ENCODE peak calls at places on chromosomes 7 and 10, in four cellular contexts. X is posterior cingulate gyrus, F is hypothalamus, W is pulmonary artery endothelial cell. T is an unnamed sample.

GRCh38 chr10:8539056-8539455 is 484.6 kb downstream of the GATA3 start:
- DNase-seq in X (no peak), F (no peak), W (no peak), T (no peak)

GRCh38 chr10:47253651-47254375 is 46.2 kb upstream of the GDF10 start:
- DNase-seq in X (no peak), F (no peak), W (no peak), T (no peak)

GRCh38 chr10:110572862-110573261 is 5.4 kb downstream of the SMC3 start:
- DNase-seq in X (no peak), F (no peak), W (no peak), T (no peak)

GRCh38 chr7:920351-921070 is 34.0 kb downstream of the ADAP1 start:
- DNase-seq in X (peak), F (no peak), W (no peak), T (no peak)

GRCh38 chr7:41630741-41631140 is 72.1 kb downstream of the INHBA start:
- DNase-seq in X (no peak), F (no peak), W (no peak), T (peak)

GRCh38 chr7:158267737-158268435 is 319.7 kb downstream of the PTPRN2 start:
- DNase-seq in X (no peak), F (no peak), W (no peak), T (no peak)

GRCh38 chr10:103915794-103916193 is 2.2 kb downstream of the STN1 start:
- DNase-seq in X (no peak), F (no peak), W (no peak), T (peak)

GRCh38 chr10:63773962-63774361 is 252.8 kb downstream of the REEP3 start:
- DNase-seq in X (no peak), F (no peak), W (no peak), T (no peak)

GRCh38 chr7:150388709-150389531 is 9.8 kb downstream of the ZNF775 start:
- DNase-seq in X (peak), F (peak), W (no peak), T (peak)

GRCh38 chr10:92965314-92965713 is 95.3 kb upstream of the CYP26C1 start:
- DNase-seq in X (no peak), F (no peak), W (peak), T (peak)

GRCh38 chr10:74620626-74621025 is 205.8 kb upstream of the KAT6B start:
- DNase-seq in X (no peak), F (no peak), W (no peak), T (no peak)

GRCh38 chr10:15365690-15366089 is 5.4 kb downstream of the FAM171A1 start:
- DNase-seq in X (no peak), F (no peak), W (no peak), T (no peak)

GRCh38 chr7:105439174-105439893 is 50.6 kb upstream of the SRPK2 start:
- DNase-seq in X (no peak), F (no peak), W (peak), T (peak)

GRCh38 chr10:44478040-44478439 is 93.1 kb upstream of the CXCL12 start:
- DNase-seq in X (no peak), F (no peak), W (no peak), T (no peak)

GRCh38 chr7:29039747-29040569 is 81.8 kb upstream of the TRIL start:
- DNase-seq in X (no peak), F (no peak), W (peak), T (peak)

GRCh38 chr10:97633921-97634320 is 621 bp upstream of the MORN4 start:
- DNase-seq in X (no peak), F (no peak), W (no peak), T (no peak)

GRCh38 chr10:115063702-115064479 is 29.3 kb upstream of the ATRNL1 start:
- DNase-seq in X (no peak), F (no peak), W (no peak), T (no peak)

GRCh38 chr10:23927926-23928325 is 281.0 kb upstream of the KIAA1217 start:
- DNase-seq in X (no peak), F (no peak), W (no peak), T (no peak)

GRCh38 chr10:124523301-124523871 is 61.8 kb downstream of the LHPP start:
- DNase-seq in X (no peak), F (no peak), W (no peak), T (peak)

GRCh38 chr7:92798517-92799249 is 37.7 kb downstream of the CDK6 start:
- DNase-seq in X (no peak), F (no peak), W (no peak), T (no peak)

GRCh38 chr10:98481418-98481945 is 34.7 kb upstream of the HPS1 start:
- DNase-seq in X (no peak), F (no peak), W (no peak), T (no peak)

GRCh38 chr7:50739744-50740455 is 42.8 kb downstream of the GRB10 start:
- DNase-seq in X (no peak), F (no peak), W (no peak), T (no peak)

GRCh38 chr10:86535057-86535882 is 13.7 kb upstream of the WAPL start:
- DNase-seq in X (no peak), F (no peak), W (no peak), T (no peak)

GRCh38 chr10:201328-201771 is 66.1 kb downstream of the ZMYND11 start:
- DNase-seq in X (no peak), F (no peak), W (no peak), T (peak)

GRCh38 chr7:40850017-40850416 is 715.2 kb downstream of the SUGCT start:
- DNase-seq in X (no peak), F (no peak), W (no peak), T (no peak)

GRCh38 chr7:1709281-1709680 is 39.2 kb downstream of the ELFN1 start:
- DNase-seq in X (no peak), F (no peak), W (no peak), T (no peak)

GRCh38 chr10:110620108-110620719 is 23.9 kb upstream of the RBM20 start:
- DNase-seq in X (no peak), F (no peak), W (no peak), T (no peak)

GRCh38 chr10:50605280-50606270 is 18.2 kb downstream of the SGMS1 start:
- DNase-seq in X (no peak), F (no peak), W (peak), T (peak)

T was measured in dermis microvascular lymphatic vessel endothelial cell.